ENCODE peak calls at places on chromosomes 3 and 15, in five cellular contexts. J, W, A, O and K are unnamed samples.

GRCh38 chr3:138434276-138434874 is at the start of gene ESYT3:
- DNase-seq in O (peak), A (no peak), W (peak), J (peak), K (peak)

GRCh38 chr3:61257148-61257547 is 5.9 kb upstream of the FHIT start:
- DNase-seq in J (no peak), W (no peak), A (no peak), O (no peak), K (no peak)

GRCh38 chr15:64681424-64682024 is 93.9 kb downstream of the RBPMS2 start:
- DNase-seq in A (peak), O (no peak), W (peak), J (no peak), K (peak)

GRCh38 chr15:67125589-67126502 is 60.4 kb downstream of the SMAD3 start:
- DNase-seq in O (peak), J (peak), W (peak), A (peak), K (no peak)

GRCh38 chr3:94076055-94076454 is 13.2 kb downstream of the NSUN3 start:
- DNase-seq in O (no peak), W (no peak), A (no peak), J (no peak), K (no peak)

GRCh38 chr3:162224736-162225135 is 728.1 kb downstream of the OTOL1 start:
- DNase-seq in O (no peak), A (no peak), J (no peak), W (no peak), K (no peak)

GRCh38 chr15:101503296-101503599 is 13.7 kb upstream of the PCSK6 start:
- DNase-seq in O (no peak), A (no peak), W (no peak), J (no peak), K (no peak)

GRCh38 chr3:55500555-55501340 is 13.6 kb upstream of the WNT5A start:
- DNase-seq in A (no peak), J (no peak), O (no peak), W (no peak), K (no peak)

GRCh38 chr15:71575474-71576045 is 234.8 kb upstream of the NR2E3 start:
- DNase-seq in O (no peak), W (no peak), A (no peak), J (no peak), K (no peak)

GRCh38 chr3:73614385-73614784 is 10.4 kb downstream of the PDZRN3 start:
- DNase-seq in W (peak), A (no peak), O (peak), J (peak), K (no peak)

GRCh38 chr3:140602781-140603180 is 75.1 kb upstream of the TRIM42 start:
- DNase-seq in A (no peak), O (no peak), W (no peak), J (no peak), K (no peak)

GRCh38 chr15:40287968-40288367 is 5.1 kb upstream of the ANKRD63 start:
- DNase-seq in A (no peak), O (no peak), W (no peak), J (no peak), K (no peak)

GRCh38 chr15:40291088-40291574 is 8.3 kb upstream of the ANKRD63 start:
- DNase-seq in J (no peak), W (peak), A (peak), O (peak), K (no peak)

GRCh38 chr15:40286794-40287193 is 3.9 kb upstream of the ANKRD63 start:
- DNase-seq in W (no peak), O (no peak), A (no peak), J (no peak), K (no peak)

GRCh38 chr15:40290540-40291087 is 7.8 kb upstream of the ANKRD63 start:
- DNase-seq in J (no peak), A (no peak), W (no peak), O (no peak), K (no peak)

DNA sequence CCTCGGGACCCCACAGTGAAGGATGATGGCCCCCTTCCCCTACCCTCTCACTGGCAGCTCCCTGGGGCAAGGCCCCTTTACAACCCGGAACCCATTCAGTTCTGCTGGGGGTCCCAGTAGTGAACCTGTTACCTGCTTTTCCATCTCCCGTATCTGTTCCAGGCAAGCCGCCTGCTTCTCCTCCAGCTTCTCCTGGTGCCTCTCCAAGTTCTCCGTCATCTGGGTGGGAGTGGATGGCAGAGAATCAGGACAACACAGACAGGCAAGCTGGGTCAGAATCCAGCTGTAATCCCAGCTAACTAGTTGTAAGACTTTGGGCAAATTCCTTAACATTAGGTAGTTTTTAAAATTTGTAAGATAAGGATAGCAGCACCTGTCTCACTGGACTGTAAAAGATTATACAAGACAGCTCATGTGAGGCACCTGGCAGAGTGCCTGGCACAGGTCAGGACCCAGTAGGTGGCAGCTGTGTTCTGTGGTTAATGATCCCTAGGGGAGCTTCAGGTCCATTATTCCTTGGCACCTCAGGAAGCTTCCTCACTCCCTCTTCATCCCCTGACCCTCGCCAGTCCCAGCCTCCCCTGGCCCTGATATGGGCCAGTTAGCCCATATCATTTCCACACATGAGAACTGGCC is 6.4 kb upstream of the ANKRD63 start:
- DNase-seq in J (no peak), O (no peak), W (peak), A (no peak), K (no peak)
- TF ChIP-seq POLR2A in J (no peak), O (no peak), W (no peak), A (no peak), K (no peak)

GRCh38 chr15:72688697-72689096 is 2.7 kb downstream of the BBS4 start:
- DNase-seq in J (no peak), A (no peak), O (no peak), W (no peak), K (no peak)

GRCh38 chr15:72685301-72685924 is 569 bp downstream of the HIGD2B start:
- DNase-seq in O (no peak), J (no peak), W (no peak), A (no peak), K (no peak)

GRCh38 chr15:72690938-72691337 is 4.9 kb downstream of the BBS4 start:
- DNase-seq in W (no peak), J (no peak), O (no peak), A (no peak), K (no peak)

GRCh38 chr15:72682772-72683171 is 3.2 kb downstream of the HIGD2B start:
- DNase-seq in O (no peak), W (no peak), J (no peak), A (no peak), K (no peak)

DNA sequence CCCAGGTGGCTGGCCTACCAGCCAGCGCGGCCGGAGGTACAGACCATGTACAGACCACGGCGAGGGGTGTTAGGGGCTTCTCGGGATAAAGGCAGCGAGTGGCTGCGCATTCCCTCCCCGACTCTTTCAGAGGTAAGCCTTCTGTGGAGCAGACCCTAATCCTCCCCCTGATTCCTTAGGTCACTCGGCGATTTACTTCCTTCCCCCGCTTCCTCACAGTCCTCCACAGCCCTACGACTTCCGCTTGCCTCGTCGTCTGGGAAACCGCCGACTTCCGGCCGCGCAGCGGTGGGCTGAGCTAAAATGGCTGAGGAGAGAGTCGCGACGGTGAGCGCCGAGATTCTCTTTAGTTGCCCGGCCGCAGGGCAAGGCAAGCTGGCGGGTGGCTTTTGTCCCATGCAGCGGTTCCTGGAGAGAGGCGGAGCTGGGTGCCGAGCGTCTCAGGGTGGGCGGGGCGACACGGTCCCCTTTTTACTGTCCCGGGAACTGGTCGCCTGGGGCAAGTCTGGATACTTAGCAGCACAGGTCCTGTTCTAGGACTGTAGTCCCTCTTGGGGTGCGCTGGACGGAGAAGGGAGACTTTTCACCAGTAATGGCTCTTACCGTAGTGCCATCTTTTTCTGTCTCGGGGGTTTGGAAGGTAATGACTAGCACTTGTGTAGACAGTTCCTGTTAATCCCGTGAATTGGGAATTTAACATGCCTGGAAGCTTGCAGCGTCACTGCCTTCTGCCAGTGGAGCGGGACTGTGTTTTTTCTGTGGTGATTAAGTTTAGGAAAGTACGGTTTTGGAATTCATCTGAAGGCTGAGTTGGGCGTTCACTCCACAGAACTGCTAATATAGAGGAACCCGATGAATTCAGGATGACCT is at the start of the genes BBS4 and HIGD2B:
- DNase-seq in O (peak), A (peak), J (peak), W (peak), K (no peak)
- TF ChIP-seq POLR2A in O (peak), A (peak), J (no peak), W (peak), K (peak)

GRCh38 chr3:16511561-16512434 is 1.7 kb downstream of the RFTN1 start:
- DNase-seq in O (peak), W (peak), J (peak), A (peak), K (peak)
- TF ChIP-seq POLR2A in O (no peak), W (no peak), J (no peak), A (peak), K (no peak)

DNA sequence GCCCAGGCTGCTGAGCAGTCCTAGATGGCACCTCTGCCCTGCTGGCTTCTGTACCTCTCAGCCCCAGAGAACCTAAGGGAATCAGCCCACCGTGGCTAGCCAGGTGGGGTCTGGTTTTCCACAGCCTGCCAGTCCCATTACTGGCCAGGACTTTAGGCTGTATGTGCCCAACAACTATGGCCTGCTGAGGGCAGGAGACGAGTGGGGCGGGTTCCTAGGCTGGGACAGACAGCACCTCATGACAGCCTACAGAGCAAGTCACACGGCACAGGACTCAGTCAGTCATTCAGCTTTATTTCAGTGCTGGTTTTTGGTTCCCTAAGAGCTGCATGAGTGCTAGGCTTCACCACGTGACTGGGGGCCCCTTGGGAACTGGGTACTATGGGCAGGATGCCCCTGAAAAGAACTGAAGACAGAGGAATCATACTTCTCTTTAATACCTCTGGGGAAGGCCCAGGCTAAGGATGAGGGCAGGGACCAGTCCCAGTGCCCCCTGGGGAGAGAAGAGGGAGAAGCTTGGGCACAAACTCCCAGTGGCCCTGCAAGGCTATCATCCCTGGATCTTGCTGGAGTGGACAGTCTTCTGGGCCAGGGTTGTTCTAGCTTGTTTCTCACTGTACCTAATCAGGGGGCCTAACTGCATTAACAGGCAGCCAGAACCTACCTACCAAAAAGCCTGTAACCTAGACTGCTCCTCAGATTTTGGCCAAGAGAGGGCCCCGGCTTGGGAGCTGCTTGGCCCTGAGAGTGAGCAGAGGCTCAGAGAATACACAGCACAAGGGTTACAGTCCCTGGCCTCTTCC is 14.8 kb downstream of the CLK3 start:
- DNase-seq in O (no peak), J (no peak), W (no peak), A (peak), K (peak)
- TF ChIP-seq POLR2A in O (no peak), J (no peak), W (no peak), A (no peak), K (no peak)

GRCh38 chr15:90872481-90873184 is 4.2 kb downstream of the FURIN start:
- DNase-seq in J (no peak), W (peak), A (peak), O (no peak), K (peak)
- TF ChIP-seq POLR2A in J (no peak), W (peak), A (no peak), O (no peak), K (peak)

DNA sequence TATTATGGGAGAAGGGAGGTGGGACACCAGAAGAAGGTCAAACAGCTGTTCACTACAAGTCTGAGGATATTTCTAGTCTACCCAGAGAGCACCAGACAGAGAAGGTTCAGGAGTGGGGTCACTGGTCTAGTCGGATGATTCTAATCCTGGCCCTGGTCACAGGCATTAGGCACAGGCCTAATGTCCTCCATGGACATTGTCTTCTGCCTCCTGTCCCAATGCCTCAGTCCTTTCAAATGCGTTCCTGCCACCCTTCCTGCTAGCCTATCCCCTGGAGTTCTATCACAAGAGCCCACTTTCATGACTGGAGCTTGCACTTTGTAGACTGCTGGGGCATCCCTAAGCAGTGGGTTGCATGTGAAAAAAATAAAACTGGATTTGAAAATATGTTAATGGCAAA is 83.9 kb upstream of the PFN2 start:
- DNase-seq in O (no peak), A (no peak), J (no peak), W (no peak), K (no peak)
- TF ChIP-seq POLR2A in O (no peak), A (no peak), J (no peak), W (no peak), K (no peak)